ENCODE peak calls at places on chromosome 7, in five cellular contexts. G is T-cell, M is HT-29, B is HFFc6, Z is NCI-H1105 treated with DMSO at 0.1 percent for 48 hours. U is an unnamed sample.

GRCh38 chr7:99001482-99002145 is 123.3 kb downstream of the TRRAP start:
- DNase-seq in G (no peak), M (no peak), B (no peak), Z (no peak), U (no peak)

GRCh38 chr7:3338161-3338560 is 37.1 kb downstream of the SDK1 start:
- DNase-seq in G (no peak), M (no peak), B (no peak), Z (peak; percentile 34), U (no peak)

GRCh38 chr7:142381727-142382409 is 124.0 kb upstream of the PRSS58 start:
- DNase-seq in G (no peak), M (no peak), B (no peak), Z (no peak), U (no peak)

GRCh38 chr7:128104109-128104742 is 73.0 kb upstream of the LRRC4 start:
- DNase-seq in G (no peak), M (no peak), B (no peak), Z (no peak), U (no peak)

GRCh38 chr7:2553108-2553507 is 2.2 kb downstream of the BRAT1 start:
- DNase-seq in G (no peak), M (no peak), B (no peak), Z (no peak), U (no peak)

GRCh38 chr7:115548756-115549155 is 481.8 kb downstream of the TFEC start:
- DNase-seq in G (no peak), M (no peak), B (no peak), Z (no peak), U (no peak)

GRCh38 chr7:100486753-100487446 is 3.2 kb downstream of the NYAP1 start:
- DNase-seq in G (no peak), M (peak; percentile 76), B (no peak), Z (no peak), U (no peak)

GRCh38 chr7:47371733-47372368 is 210.1 kb downstream of the TNS3 start:
- DNase-seq in G (no peak), M (peak; percentile 96), B (no peak), Z (peak; percentile 84), U (no peak)

GRCh38 chr7:149467321-149467859 is 6.5 kb upstream of the ZNF777 start:
- DNase-seq in G (no peak), M (no peak), B (no peak), Z (no peak), U (no peak)

GRCh38 chr7:114269714-114270113 is 144.9 kb upstream of the FOXP2 start:
- DNase-seq in G (no peak), M (no peak), B (no peak), Z (no peak), U (no peak)

GRCh38 chr7:44045226-44046014 is 918 bp downstream of the DBNL start:
- DNase-seq in G (no peak), M (no peak), B (no peak), Z (no peak), U (no peak)

GRCh38 chr7:124532166-124532565 is 233.4 kb downstream of the GPR37 start:
- DNase-seq in G (no peak), M (no peak), B (no peak), Z (no peak), U (no peak)

GRCh38 chr7:122637799-122638198 is 61.1 kb downstream of the RNF133 start:
- DNase-seq in G (no peak), M (no peak), B (no peak), Z (no peak), U (no peak)

GRCh38 chr7:142646274-142646895 is 102.9 kb upstream of the PRSS1 start:
- DNase-seq in G (no peak), M (no peak), B (no peak), Z (peak; percentile 49), U (no peak)

GRCh38 chr7:132311747-132312146 is 264.5 kb downstream of the PLXNA4 start:
- DNase-seq in G (no peak), M (no peak), B (no peak), Z (no peak), U (no peak)

GRCh38 chr7:18212788-18213187 is 185.1 kb upstream of the PRPS1L1 start:
- DNase-seq in G (no peak), M (no peak), B (peak; percentile 9), Z (no peak), U (no peak)

GRCh38 chr7:45564886-45565455 is 9.2 kb upstream of the ADCY1 start:
- DNase-seq in G (no peak), M (no peak), B (no peak), Z (no peak), U (no peak)

GRCh38 chr7:13920053-13920697 is 69.3 kb downstream of the ETV1 start:
- DNase-seq in G (no peak), M (peak; percentile 94), B (peak; percentile 100), Z (peak; percentile 99), U (no peak)

GRCh38 chr7:79692015-79692414 is 238.5 kb upstream of the MAGI2 start:
- DNase-seq in G (no peak), M (no peak), B (peak; percentile 94), Z (no peak), U (no peak)

GRCh38 chr7:95199779-95200558 is 124.4 kb downstream of the PON1 start:
- DNase-seq in G (no peak), M (peak; percentile 75), B (peak; percentile 41), Z (peak; percentile 60), U (no peak)

GRCh38 chr7:97342512-97342911 is 225.0 kb downstream of the SDHAF3 start:
- DNase-seq in G (no peak), M (peak; percentile 6), B (no peak), Z (peak; percentile 56), U (no peak)

GRCh38 chr7:135914346-135914745 is 62.8 kb downstream of the MTPN start:
- DNase-seq in G (no peak), M (no peak), B (no peak), Z (peak; percentile 98), U (no peak)

GRCh38 chr7:116952640-116953371 is 495 bp upstream of the ST7 start:
- DNase-seq in G (no peak), M (peak; percentile 80), B (peak; percentile 38), Z (peak; percentile 69), U (no peak)

GRCh38 chr7:23380961-23381360 is 81.8 kb downstream of the MALSU1 start:
- DNase-seq in G (no peak), M (no peak), B (no peak), Z (no peak), U (no peak)

GRCh38 chr7:5695037-5695708 is 86.3 kb downstream of the RNF216 start:
- DNase-seq in G (peak; percentile 63), M (no peak), B (peak; percentile 90), Z (no peak), U (peak; percentile 72)

GRCh38 chr7:91348686-91349085 is 84.5 kb downstream of the FZD1 start:
- DNase-seq in G (no peak), M (no peak), B (peak; percentile 2), Z (no peak), U (no peak)

GRCh38 chr7:13117103-13117502 is 429.7 kb downstream of the ARL4A start:
- DNase-seq in G (no peak), M (peak; percentile 61), B (peak; percentile 22), Z (peak; percentile 28), U (no peak)

GRCh38 chr7:111089822-111090426 is 1.0 kb upstream of the LRRN3 start:
- DNase-seq in G (no peak), M (peak; percentile 64), B (peak; percentile 40), Z (peak; percentile 72), U (no peak)

GRCh38 chr7:27917119-27917518 is 177.2 kb downstream of the TAX1BP1 start:
- DNase-seq in G (no peak), M (no peak), B (no peak), Z (peak; percentile 75), U (no peak)

GRCh38 chr7:74343281-74344127 is 54.3 kb downstream of the CLIP2 start:
- DNase-seq in G (no peak), M (no peak), B (peak; percentile 77), Z (no peak), U (no peak)

GRCh38 chr7:57685418-57685817 is 235.4 kb downstream of the ZNF716 start:
- DNase-seq in G (no peak), M (no peak), B (no peak), Z (no peak), U (no peak)

GRCh38 chr7:44448922-44449321 is 41.5 kb downstream of the NUDCD3 start:
- DNase-seq in G (no peak), M (no peak), B (peak; percentile 49), Z (no peak), U (no peak)

GRCh38 chr7:2198206-2198605 is 34.5 kb downstream of the MAD1L1 start:
- DNase-seq in G (no peak), M (no peak), B (no peak), Z (peak; percentile 73), U (no peak)

GRCh38 chr7:148662646-148663045 is 36.1 kb upstream of the CUL1 start:
- DNase-seq in G (no peak), M (no peak), B (no peak), Z (no peak), U (no peak)

GRCh38 chr7:466465-467191 is 53.0 kb downstream of the PDGFA start:
- DNase-seq in G (no peak), M (no peak), B (no peak), Z (no peak), U (no peak)

GRCh38 chr7:102146989-102147388 is 139.7 kb upstream of the SH2B2 start:
- DNase-seq in G (no peak), M (no peak), B (no peak), Z (no peak), U (no peak)

GRCh38 chr7:29102554-29103151 is 43.7 kb downstream of the CPVL start:
- DNase-seq in G (no peak), M (peak; percentile 65), B (peak; percentile 44), Z (peak; percentile 26), U (no peak)

GRCh38 chr7:138755831-138756590 is 41.8 kb upstream of the TMEM213 start:
- DNase-seq in G (no peak), M (peak; percentile 2), B (no peak), Z (no peak), U (no peak)

GRCh38 chr7:15558747-15559146 is 3.1 kb downstream of the AGMO start:
- DNase-seq in G (no peak), M (peak; percentile 15), B (peak; percentile 44), Z (no peak), U (no peak)